ENCODE peak calls at places on chromosomes 4 and X, in six cellular contexts. P, A, T, Y, E and J are unnamed samples. For H3K9me3, the result is how much of the 10 kb centered on the place peaks cover.

GRCh38 chr4:55906999-55907398 is 41.7 kb upstream of the CEP135 start:
- DNase-seq in P (no peak), A (peak), T (peak), Y (peak), E (no peak), J (no peak)

GRCh38 chrX:35406386-35406785 is 391.8 kb upstream of the MAGEB16 start:
- DNase-seq in P (no peak), A (no peak), T (no peak), Y (no peak), E (no peak), J (no peak)

GRCh38 chr4:37885496-37885895 is 5.4 kb upstream of the TBC1D1 start:
- DNase-seq in P (no peak), A (no peak), T (no peak), Y (no peak), E (peak), J (no peak)

GRCh38 chrX:71098302-71098701 is 2.7 kb downstream of the FOXO4 start:
- DNase-seq in P (peak), A (peak), T (peak), Y (peak), E (peak), J (peak)

GRCh38 chrX:139758809-139759208 is 50.8 kb upstream of the MCF2 start:
- DNase-seq in P (no peak), A (peak), T (no peak), Y (no peak), E (no peak), J (no peak)

GRCh38 chr4:83490876-83491450 is 6.1 kb upstream of the ABRAXAS1 start:
- DNase-seq in P (no peak), A (peak), T (peak), Y (peak), E (peak), J (no peak)

GRCh38 chr4:147461161-147461560 is 19.7 kb upstream of the EDNRA start:
- DNase-seq in P (no peak), A (no peak), T (no peak), Y (no peak), E (no peak), J (no peak)

GRCh38 chr4:21226637-21227538 is 526.6 kb downstream of the PACRGL start:
- DNase-seq in P (no peak), A (peak), T (no peak), Y (no peak), E (no peak), J (no peak)

GRCh38 chr4:145099653-145100052 is 1.5 kb downstream of the ABCE1 start:
- DNase-seq in P (no peak), A (peak), T (peak), Y (peak), E (peak), J (no peak)

GRCh38 chr4:157115613-157116340 is 39.8 kb downstream of the GLRB start:
- DNase-seq in P (no peak), A (peak), T (peak), Y (no peak), E (peak), J (no peak)

GRCh38 chrX:126770179-126770578 is 49.4 kb upstream of the PRR32 start:
- DNase-seq in P (no peak), A (peak), T (peak), Y (peak), E (no peak), J (no peak)

GRCh38 chrX:12741416-12741815 is 49.8 kb upstream of the PRPS2 start:
- DNase-seq in P (no peak), A (no peak), T (no peak), Y (no peak), E (no peak), J (no peak)

GRCh38 chr4:112270643-112271484 is 14.8 kb downstream of the TIFA start:
- DNase-seq in P (no peak), A (no peak), T (peak), Y (no peak), E (peak), J (no peak)

GRCh38 chrX:65671966-65672365 is 4.5 kb downstream of the MSN start:
- DNase-seq in P (no peak), A (no peak), T (no peak), Y (no peak), E (peak), J (no peak)

GRCh38 chr4:114495471-114495928 is 103.1 kb upstream of the UGT8 start:
- DNase-seq in P (no peak), A (no peak), T (no peak), Y (no peak), E (no peak), J (no peak)

GRCh38 chrX:154332561-154332960 is 37.0 kb downstream of the TKTL1 start:
- DNase-seq in P (no peak), A (no peak), T (no peak), Y (no peak), E (no peak), J (no peak)

GRCh38 chr4:110005461-110006056 is 92.9 kb downstream of the EGF start:
- DNase-seq in P (no peak), A (peak), T (peak), Y (peak), E (peak), J (no peak)

GRCh38 chrX:48794993-48795501 is 6.8 kb upstream of the HDAC6 start:
- DNase-seq in P (no peak), A (no peak), T (peak), Y (no peak), E (peak), J (no peak)

GRCh38 chr4:138627096-138627495 is 384.9 kb upstream of the SLC7A11 start:
- DNase-seq in P (no peak), A (no peak), T (peak), Y (no peak), E (no peak), J (no peak)

GRCh38 chr4:173343832-173344397 is 9.8 kb upstream of the HMGB2 start:
- DNase-seq in P (no peak), A (peak), T (no peak), Y (no peak), E (no peak), J (no peak)

GRCh38 chr4:110164856-110165255 is 33.6 kb downstream of the ELOVL6 start:
- DNase-seq in P (no peak), A (no peak), T (no peak), Y (peak), E (no peak), J (no peak)

GRCh38 chr4:150385606-150386005 is 196.3 kb upstream of the MAB21L2 start:
- DNase-seq in P (peak), A (peak), T (peak), Y (no peak), E (peak), J (no peak)

GRCh38 chrX:38006283-38006682 is at the start of gene SYTL5:
- DNase-seq in P (no peak), A (no peak), T (no peak), Y (no peak), E (no peak), J (no peak)

GRCh38 chr4:52870225-52870624 is 8.1 kb downstream of the RASL11B start:
- DNase-seq in P (no peak), A (no peak), T (no peak), Y (no peak), E (no peak), J (no peak)

GRCh38 chr4:186159613-186160012 is 31.8 kb upstream of the CYP4V2 start:
- DNase-seq in P (no peak), A (no peak), T (no peak), Y (no peak), E (no peak), J (no peak)

GRCh38 chrX:47361538-47362511 is 8.6 kb upstream of the ZNF157 start:
- DNase-seq in P (peak), A (peak), T (peak), Y (peak), E (peak), J (peak)

GRCh38 chr4:134365852-134366251 is 164.3 kb upstream of the PABPC4L start:
- DNase-seq in P (no peak), A (no peak), T (no peak), Y (no peak), E (no peak), J (no peak)

GRCh38 chr4:67531349-67531748 is 14.0 kb downstream of the CENPC start:
- DNase-seq in P (no peak), A (no peak), T (no peak), Y (no peak), E (no peak), J (no peak)

GRCh38 chrX:140764401-140764919 is 54.9 kb downstream of the LINC00632 start:
- DNase-seq in P (peak), A (peak), T (peak), Y (no peak), E (peak), J (no peak)

GRCh38 chr4:86730310-86730709 is 118.9 kb downstream of the SLC10A6 start:
- DNase-seq in P (no peak), A (no peak), T (no peak), Y (peak), E (no peak), J (peak)

GRCh38 chrX:154546354-154547244 is at the start of gene G6PD:
- DNase-seq in P (peak), A (peak), T (peak), Y (peak), E (peak), J (peak)

GRCh38 chr4:169314906-169315305 is 44.1 kb upstream of the SH3RF1 start:
- DNase-seq in P (peak), A (peak), T (peak), Y (no peak), E (peak), J (no peak)

GRCh38 chrX:57417827-57418226 is 131.3 kb downstream of the FAAH2 start:
- DNase-seq in P (no peak), A (peak), T (no peak), Y (no peak), E (no peak), J (no peak)

GRCh38 chr4:143407475-143407874 is 70.8 kb downstream of the GAB1 start:
- DNase-seq in P (no peak), A (peak), T (no peak), Y (no peak), E (no peak), J (no peak)

GRCh38 chr4:168666531-168666930 is 169.7 kb downstream of the PALLD start:
- DNase-seq in P (no peak), A (no peak), T (peak), Y (no peak), E (peak), J (no peak)

GRCh38 chrX:133972916-133973315 is 12.5 kb downstream of the GPC3 start:
- DNase-seq in P (no peak), A (no peak), T (no peak), Y (no peak), E (no peak), J (no peak)

GRCh38 chrX:133968109-133968508 is 17.3 kb downstream of the GPC3 start:
- DNase-seq in P (no peak), A (no peak), T (no peak), Y (no peak), E (no peak), J (no peak)

GRCh38 chrX:133969191-133969590 is 16.2 kb downstream of the GPC3 start:
- DNase-seq in P (no peak), A (no peak), T (no peak), Y (no peak), E (no peak), J (no peak)

GRCh38 chrX:133971586-133971985 is 13.8 kb downstream of the GPC3 start:
- DNase-seq in P (no peak), A (no peak), T (no peak), Y (no peak), E (no peak), J (no peak)

DNA sequence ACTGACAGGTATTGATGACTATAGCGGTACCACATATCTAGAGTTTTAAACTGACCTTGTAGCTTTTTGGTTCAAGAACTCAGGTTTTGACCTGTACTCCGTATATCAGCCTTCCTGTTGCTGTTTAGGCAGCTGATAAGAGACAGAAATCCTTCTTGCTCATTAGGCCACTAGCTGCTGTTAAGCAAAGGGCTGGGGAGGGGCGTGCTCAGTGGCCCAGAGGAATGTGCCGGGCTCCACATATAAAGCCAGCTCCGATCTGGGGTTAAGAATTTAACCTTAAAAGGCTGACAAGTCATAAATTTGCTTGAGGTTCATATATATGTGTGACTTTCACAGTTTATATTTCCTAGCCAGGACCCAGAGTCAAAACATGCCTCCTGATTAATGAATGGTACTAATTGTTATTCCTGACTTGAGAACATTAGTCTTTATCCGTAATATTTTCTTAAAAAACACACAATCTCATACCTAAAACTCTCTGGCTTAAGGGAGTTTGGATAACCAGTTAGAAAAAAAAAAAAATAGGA is 15.3 kb downstream of the GPC3 start:
- DNase-seq in P (no peak), A (no peak), T (no peak), Y (no peak), E (no peak), J (no peak)
- H3K9me3 ChIP-seq in P (under half), A (under half), T (under half), Y (under half), E (under half), J (under half)

GRCh38 chr4:153683763-153684181 is 308 bp upstream of the TLR2 start:
- DNase-seq in P (no peak), A (no peak), T (no peak), Y (no peak), E (no peak), J (no peak)
- H3K9me3 ChIP-seq in P (under half), A (under half), T (under half), Y (under half), E (under half), J (under half)

DNA sequence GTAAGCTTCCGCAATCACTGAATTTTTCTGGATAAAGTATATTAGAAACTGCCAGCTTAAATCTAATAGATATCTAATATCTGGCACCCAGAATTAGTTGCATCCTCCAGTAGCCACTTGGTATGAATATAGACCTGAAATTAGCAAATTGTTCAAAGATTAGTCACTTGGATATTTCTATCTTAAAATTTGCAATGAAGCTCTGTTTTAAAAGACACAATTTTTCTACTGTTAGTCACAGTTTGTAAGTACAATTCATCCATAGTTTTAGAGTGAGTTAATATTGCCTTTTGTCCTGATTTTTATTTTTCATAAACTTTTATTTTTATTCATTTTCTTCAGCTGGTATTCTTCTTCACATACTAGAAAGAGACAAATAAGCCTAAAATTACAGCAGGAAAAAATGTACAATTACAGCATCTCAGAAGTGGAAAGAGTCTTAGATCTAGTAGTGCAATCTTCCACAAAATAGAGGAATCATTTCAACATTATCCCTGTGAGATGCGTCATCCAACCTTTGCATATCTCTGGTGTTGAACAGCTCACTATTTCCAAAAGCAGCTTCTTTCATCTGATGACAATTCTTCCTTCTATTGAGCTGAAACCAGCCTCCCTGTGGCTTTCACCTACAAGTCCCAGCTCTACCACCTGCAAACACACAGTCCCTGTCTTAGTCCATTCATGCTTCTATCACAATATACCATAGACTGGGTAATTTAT is 190.0 kb upstream of the AR start:
- DNase-seq in P (no peak), A (no peak), T (peak), Y (no peak), E (no peak), J (no peak)
- H3K9me3 ChIP-seq in P (under half), A (under half), T (under half), Y (under half), E (under half), J (under half)

GRCh38 chr4:10611673-10612072 is 72.9 kb downstream of the CLNK start:
- DNase-seq in P (no peak), A (peak), T (peak), Y (no peak), E (peak), J (no peak)

GRCh38 chr4:10613926-10614478 is 70.6 kb downstream of the CLNK start:
- DNase-seq in P (no peak), A (no peak), T (no peak), Y (no peak), E (no peak), J (no peak)

GRCh38 chr4:10607206-10607605 is 77.4 kb downstream of the CLNK start:
- DNase-seq in P (no peak), A (no peak), T (no peak), Y (no peak), E (no peak), J (no peak)

GRCh38 chr4:10608501-10609219 is 75.9 kb downstream of the CLNK start:
- DNase-seq in P (no peak), A (no peak), T (no peak), Y (no peak), E (no peak), J (no peak)

GRCh38 chr4:10612476-10612875 is 72.1 kb downstream of the CLNK start:
- DNase-seq in P (no peak), A (no peak), T (no peak), Y (no peak), E (no peak), J (no peak)
- H3K9me3 ChIP-seq in P (under half), A (under half), T (under half), Y (under half), E (under half), J (under half)

DNA sequence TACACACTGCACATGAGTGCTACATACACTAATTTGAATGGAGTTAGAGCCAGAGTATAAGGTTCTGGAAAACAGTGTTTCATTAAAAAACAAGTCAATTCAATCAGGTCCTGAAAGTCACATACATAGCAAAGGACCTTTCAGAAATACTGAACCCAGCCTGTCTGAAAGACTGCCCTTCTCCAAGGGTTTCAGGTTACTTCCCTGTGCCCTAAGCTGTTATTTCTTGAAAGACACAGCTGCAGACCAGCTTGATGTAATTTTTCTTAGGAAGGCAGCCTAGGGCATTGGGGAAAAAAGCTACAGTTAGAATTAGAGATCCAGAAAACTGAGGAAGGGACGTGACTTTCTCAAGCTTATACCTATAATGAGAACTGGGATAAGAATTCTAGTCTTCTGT is 155.9 kb upstream of the MAOA start:
- DNase-seq in P (no peak), A (no peak), T (no peak), Y (no peak), E (no peak), J (no peak)
- H3K9me3 ChIP-seq in P (under half), A (under half), T (under half), Y (under half), E (under half), J (under half)

DNA sequence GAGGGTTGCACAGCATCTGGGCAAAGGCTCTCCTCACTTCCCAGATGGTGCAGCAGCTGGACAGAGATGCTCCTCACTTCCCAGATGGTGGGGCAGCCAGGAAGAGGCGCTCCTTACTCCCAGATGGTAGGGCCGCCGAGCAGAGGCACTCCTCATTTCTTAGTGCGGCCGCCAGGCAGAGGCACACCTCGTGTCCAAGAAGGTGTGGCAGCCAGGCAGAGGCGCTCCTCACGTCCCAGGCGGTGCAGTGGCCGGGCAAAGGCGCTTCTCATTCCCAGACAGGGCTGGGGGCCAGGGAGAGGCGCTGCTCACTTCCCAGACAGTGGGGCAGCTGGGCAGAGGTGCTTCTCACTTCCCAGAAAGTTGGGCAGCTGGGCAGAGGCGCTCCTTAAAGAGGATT is 48.8 kb downstream of the ZNF732 start:
- DNase-seq in P (no peak), A (no peak), T (no peak), Y (no peak), E (no peak), J (no peak)
- H3K9me3 ChIP-seq in P (half or more), A (under half), T (under half), Y (half or more), E (under half), J (under half)

DNA sequence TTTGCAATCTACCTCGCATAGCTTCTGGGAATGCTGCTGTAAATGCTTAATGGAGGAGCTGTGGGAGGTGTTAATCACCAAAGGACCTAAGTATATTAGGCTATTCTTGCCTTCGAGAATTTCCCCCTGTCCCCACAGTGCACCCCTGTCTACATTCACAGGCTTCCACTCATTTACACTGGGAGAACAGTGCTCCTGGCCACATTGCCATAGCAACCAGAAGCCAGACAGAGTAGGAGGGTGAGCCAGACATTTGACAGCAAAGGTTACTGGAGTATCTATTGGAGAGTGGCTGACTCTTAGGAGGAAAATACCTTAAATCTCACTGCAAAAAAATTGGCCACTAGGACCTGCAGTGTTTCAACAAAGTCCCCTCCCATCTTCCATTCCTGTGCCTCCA is 185.9 kb upstream of the PBDC1 start:
- DNase-seq in P (no peak), A (no peak), T (no peak), Y (no peak), E (no peak), J (no peak)
- H3K9me3 ChIP-seq in P (under half), A (under half), T (under half), Y (under half), E (under half), J (under half)

GRCh38 chr4:77761595-77761994 is 57.6 kb downstream of the CNOT6L start:
- DNase-seq in P (no peak), A (no peak), T (no peak), Y (no peak), E (no peak), J (no peak)
- H3K9me3 ChIP-seq in P (under half), A (under half), T (under half), Y (under half), E (under half), J (under half)